ENCODE peak calls at places on chromosome X, in ten cellular contexts. H is activated T-cell treated with anti-CD3 and anti-CD28 coated beads for 4 hours, M is IMR-90, V is posterior cingulate gyrus, P is GM23248, I is ascending aorta, S is Calu3, G is AG10803, R is hypothalamus, O is astrocyte. E is an unnamed sample.

GRCh38 chrX:17075004-17075403 is 128.5 kb downstream of the REPS2 start:
- DNase-seq in H (no peak), M (no peak), V (no peak), P (no peak), I (no peak), S (no peak), G (no peak), R (no peak), O (no peak), E (no peak)

GRCh38 chrX:1060562-1060960 is 151.9 kb downstream of the CRLF2 start:
- DNase-seq in H (no peak), M (no peak), V (peak), P (no peak), I (no peak), S (no peak), G (no peak), R (no peak), O (no peak), E (no peak)

GRCh38 chrX:132181364-132181763 is 37.9 kb downstream of the RAP2C start:
- DNase-seq in H (no peak), M (no peak), V (no peak), P (no peak), I (no peak), S (peak), G (no peak), R (no peak), O (no peak), E (no peak)

GRCh38 chrX:33357606-33358005 is 146.3 kb upstream of the DMD start:
- DNase-seq in H (no peak), M (no peak), V (no peak), P (no peak), I (no peak), S (no peak), G (no peak), R (no peak), O (no peak), E (no peak)

GRCh38 chrX:53494427-53494826 is 60.3 kb upstream of the HSD17B10 start:
- DNase-seq in H (no peak), M (peak), V (no peak), P (peak), I (no peak), S (no peak), G (peak), R (no peak), O (no peak), E (peak)

GRCh38 chrX:30751497-30751896 is 98.3 kb downstream of the GK start:
- DNase-seq in H (no peak), M (no peak), V (no peak), P (no peak), I (no peak), S (peak), G (no peak), R (no peak), O (no peak), E (no peak)

GRCh38 chrX:1391370-1391706 is 575 bp downstream of the SLC25A6 start:
- DNase-seq in H (no peak), M (no peak), V (no peak), P (no peak), I (peak), S (peak), G (no peak), R (no peak), O (no peak), E (no peak)

GRCh38 chrX:2325076-2325784 is 175.5 kb downstream of the DHRSX start:
- DNase-seq in H (no peak), M (peak), V (peak), P (no peak), I (peak), S (no peak), G (peak), R (no peak), O (peak), E (peak)

GRCh38 chrX:133513116-133513515 is 97.8 kb upstream of the GPC4 start:
- DNase-seq in H (no peak), M (no peak), V (no peak), P (no peak), I (no peak), S (no peak), G (no peak), R (no peak), O (no peak), E (no peak)

GRCh38 chrX:138034136-138034535 is 468.2 kb downstream of the ZIC3 start:
- DNase-seq in H (no peak), M (no peak), V (no peak), P (no peak), I (no peak), S (no peak), G (no peak), R (no peak), O (no peak), E (peak)

GRCh38 chrX:1394731-1395501 is 3.0 kb upstream of the SLC25A6 start:
- DNase-seq in H (no peak), M (no peak), V (peak), P (peak), I (no peak), S (no peak), G (peak), R (no peak), O (no peak), E (no peak)

GRCh38 chrX:153593811-153594500 is 5.0 kb downstream of the CCNQ start:
- DNase-seq in H (no peak), M (no peak), V (no peak), P (no peak), I (no peak), S (no peak), G (no peak), R (no peak), O (no peak), E (no peak)

E was measured in iris pigment epithelial cell.